ENCODE peak calls at places on chromosomes 12 and 14, in eight cellular contexts. J, D, P, S, O, K, T and R are unnamed samples.
A peak's percentile ranks its signal among the peaks of the same experiment; 100 is the strongest.

GRCh38 chr14:68405959-68406358 is 386.9 kb downstream of the ZFP36L1 start:
- DNase-seq in K (no peak), S (no peak), J (no peak), D (no peak), P (no peak), O (peak; percentile 68), T (no peak), R (no peak)

GRCh38 chr14:37122288-37122687 is 50.1 kb downstream of the SLC25A21 start:
- DNase-seq in P (peak; percentile 6), O (peak; percentile 85), K (no peak), J (peak; percentile 6), S (no peak), T (no peak), D (no peak), R (no peak)

GRCh38 chr12:128543493-128543892 is 276.5 kb downstream of the TMEM132C start:
- DNase-seq in K (no peak), S (no peak), P (no peak), J (no peak), D (no peak), O (no peak), T (no peak), R (no peak)

GRCh38 chr12:68977335-68977734 is 44.4 kb upstream of the CPM start:
- DNase-seq in P (no peak), O (no peak), D (no peak), S (no peak), T (no peak), J (no peak), K (no peak), R (no peak)

GRCh38 chr14:51321036-51321435 is 81.0 kb downstream of the TMX1 start:
- DNase-seq in K (no peak), S (no peak), J (no peak), T (no peak), P (no peak), D (no peak), O (no peak), R (no peak)

GRCh38 chr12:83575326-83575725 is 888.6 kb downstream of the TMTC2 start:
- DNase-seq in J (no peak), D (no peak), S (no peak), P (no peak), T (no peak), O (no peak), K (no peak), R (no peak)

GRCh38 chr12:53048780-53049401 is 974 bp upstream of the TNS2 start:
- DNase-seq in D (no peak), P (peak; percentile 39), O (peak; percentile 62), K (peak; percentile 58), T (peak; percentile 59), J (peak; percentile 75), S (peak; percentile 84), R (peak; percentile 90)

GRCh38 chr12:93572712-93573551 is 457 bp downstream of the SOCS2 start:
- DNase-seq in D (no peak), K (peak; percentile 21), T (no peak), S (peak; percentile 65), P (no peak), O (peak; percentile 23), J (peak; percentile 55), R (peak; percentile 58)

GRCh38 chr12:40522837-40523236 is 169.4 kb upstream of the CNTN1 start:
- DNase-seq in K (no peak), D (no peak), T (no peak), O (no peak), P (no peak), S (no peak), J (no peak), R (no peak)

GRCh38 chr12:107439101-107439738 is 246.4 kb upstream of the PWP1 start:
- DNase-seq in T (no peak), K (no peak), J (no peak), D (no peak), P (no peak), O (no peak), S (no peak), R (no peak)

GRCh38 chr12:114238808-114239207 is 167.1 kb downstream of the TBX5 start:
- DNase-seq in O (no peak), K (no peak), D (no peak), T (no peak), J (peak; percentile 63), S (peak; percentile 73), P (no peak), R (no peak)

GRCh38 chr14:20662968-20663731 is 21.2 kb upstream of the RNASE4 start:
- DNase-seq in S (peak; percentile 63), J (peak; percentile 74), P (peak; percentile 86), K (peak; percentile 87), O (peak; percentile 55), D (peak; percentile 62), T (peak; percentile 79), R (peak; percentile 74)

GRCh38 chr12:70627677-70628076 is 9.6 kb downstream of the PTPRB start:
- DNase-seq in T (no peak), S (no peak), O (no peak), K (no peak), P (no peak), D (no peak), J (no peak), R (no peak)

GRCh38 chr12:70661762-70662161 is 24.5 kb upstream of the PTPRB start:
- DNase-seq in J (no peak), K (no peak), S (no peak), O (peak; percentile 82), T (no peak), D (no peak), P (peak; percentile 28), R (no peak)

GRCh38 chr12:1566449-1567135 is 27.8 kb downstream of the FBXL14 start:
- DNase-seq in D (no peak), S (no peak), J (no peak), O (no peak), K (no peak), T (no peak), P (no peak), R (no peak)

GRCh38 chr12:75560167-75560566 is 48.8 kb upstream of the KRR1 start:
- DNase-seq in T (no peak), D (no peak), J (peak; percentile 42), P (peak; percentile 35), O (peak; percentile 63), K (no peak), S (no peak), R (no peak)

GRCh38 chr12:127767631-127768030 is 499.3 kb upstream of the TMEM132C start:
- DNase-seq in J (no peak), P (peak; percentile 17), D (no peak), O (no peak), T (no peak), K (no peak), S (no peak), R (no peak)

GRCh38 chr12:86931714-86932113 is 675.5 kb upstream of the MGAT4C start:
- DNase-seq in T (no peak), O (no peak), K (no peak), S (no peak), J (no peak), D (no peak), P (no peak), R (no peak)
- H3K27me3 ChIP-seq in T (no peaks in the 10 kb centered on the region), O (no peaks in the 10 kb centered on the region), K (no peaks in the 10 kb centered on the region), S (no peaks in the 10 kb centered on the region), J (no peaks in the 10 kb centered on the region), D (no peaks in the 10 kb centered on the region), P (no peaks in the 10 kb centered on the region), R (no peaks in the 10 kb centered on the region)

DNA sequence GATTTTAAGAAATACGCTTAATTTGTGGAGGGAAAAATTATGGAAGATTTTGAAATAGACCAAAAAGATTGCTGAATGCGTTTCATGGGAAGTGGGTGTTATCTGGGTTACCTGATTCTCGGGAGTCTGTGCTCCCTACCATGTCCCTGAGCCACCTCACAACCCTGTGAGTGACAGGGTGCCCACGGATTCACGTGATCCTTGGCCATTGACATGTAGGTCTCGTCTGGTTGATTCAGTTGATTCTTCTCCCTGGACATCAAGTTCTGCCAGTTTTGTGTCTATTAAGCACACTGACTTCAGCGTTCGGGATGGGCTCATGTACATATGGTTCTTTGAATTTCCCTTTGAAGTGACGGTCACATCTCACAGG is 101.4 kb downstream of the ADGRD1 start:
- DNase-seq in P (no peak), D (no peak), O (no peak), T (no peak), S (no peak), K (no peak), J (no peak), R (no peak)
- H3K4me1 ChIP-seq in P (no peaks in the 10 kb centered on the region), D (no peaks in the 10 kb centered on the region), O (no peaks in the 10 kb centered on the region), T (no peaks in the 10 kb centered on the region), S (no peaks in the 10 kb centered on the region), K (no peaks in the 10 kb centered on the region), J (no peaks in the 10 kb centered on the region), R (no peaks in the 10 kb centered on the region)

DNA sequence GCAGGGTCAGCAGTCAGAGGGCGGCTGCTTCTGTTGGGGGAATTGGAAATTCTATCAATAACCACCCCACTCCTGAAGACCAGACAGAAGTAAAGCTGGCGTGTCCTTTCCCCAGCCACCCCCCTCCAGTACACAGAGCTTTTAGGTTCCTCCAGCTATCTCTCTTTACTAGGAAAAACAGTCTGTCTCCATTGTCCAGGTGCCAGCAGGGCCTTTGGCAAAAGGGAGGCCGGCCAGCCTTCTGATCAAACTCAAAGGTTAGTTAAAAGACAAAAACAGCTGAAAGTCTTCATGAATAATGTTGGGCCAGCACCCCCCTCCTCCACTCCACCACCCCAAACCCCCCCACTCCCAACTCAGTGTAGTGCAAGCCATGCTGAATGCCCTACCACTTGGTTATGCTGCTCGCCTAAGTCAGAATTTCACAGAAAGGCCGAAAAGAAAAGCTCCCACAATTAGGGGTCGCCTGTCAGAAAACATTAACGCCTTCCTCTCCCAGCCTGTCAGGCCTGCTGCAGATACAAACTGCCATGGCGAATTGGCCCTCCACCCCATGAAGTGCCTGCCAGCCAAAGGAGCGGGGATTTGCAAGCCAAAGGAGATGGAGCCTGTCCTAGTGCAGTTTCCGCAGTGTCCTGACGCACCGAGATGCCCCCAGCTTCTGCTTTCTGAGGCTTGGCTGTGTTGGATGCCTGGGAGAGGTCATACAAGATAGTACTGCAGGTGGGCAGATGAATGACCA is 8.9 kb downstream of the ASCL1 start:
- DNase-seq in O (no peak), K (no peak), S (no peak), T (no peak), P (no peak), D (no peak), J (no peak), R (no peak)
- H3K27me3 ChIP-seq in O (peaks cover 17% of the 10 kb centered on the region), K (no peaks in the 10 kb centered on the region), S (peaks cover 37% of the 10 kb centered on the region), T (peaks cover 49% of the 10 kb centered on the region), P (peaks cover 96% of the 10 kb centered on the region), D (peaks cover 57% of the 10 kb centered on the region), J (peaks cover 97% of the 10 kb centered on the region), R (no peaks in the 10 kb centered on the region)

GRCh38 chr12:124510301-124510970 is 57.0 kb downstream of the NCOR2 start:
- DNase-seq in T (peak; percentile 34), J (no peak), P (peak; percentile 40), O (no peak), S (no peak), K (peak; percentile 44), D (no peak), R (no peak)
- H3K4me1 ChIP-seq in T (peaks cover 100% of the 10 kb centered on the region), J (peaks cover 67% of the 10 kb centered on the region), P (peaks cover 69% of the 10 kb centered on the region), O (peaks cover 37% of the 10 kb centered on the region), S (peaks cover 86% of the 10 kb centered on the region), K (peaks cover 84% of the 10 kb centered on the region), D (no peaks in the 10 kb centered on the region), R (peaks cover 51% of the 10 kb centered on the region)

GRCh38 chr12:11500861-11501230 is 105.5 kb upstream of the PRB2 start:
- DNase-seq in J (no peak), D (no peak), P (no peak), T (no peak), O (no peak), S (no peak), K (no peak), R (no peak)
- H3K27me3 ChIP-seq in J (peaks cover 4% of the 10 kb centered on the region), D (peaks cover 2% of the 10 kb centered on the region), P (peaks cover 24% of the 10 kb centered on the region), T (peaks cover 9% of the 10 kb centered on the region), O (peaks cover 2% of the 10 kb centered on the region), S (no peaks in the 10 kb centered on the region), K (no peaks in the 10 kb centered on the region), R (no peaks in the 10 kb centered on the region)